ENCODE peak calls at places on chromosomes 12 and 14, in five cellular contexts. One of them, this sample, is unnamed.

GRCh38 chr12:101235686-101236085 is 25.6 kb upstream of the SLC5A8 start:
- DNase-seq in cardiac muscle cell: no peak
- DNase-seq in transverse colon: no peak
- DNase-seq in effector memory CD4-positive, alpha-beta T cell: no peak
- DNase-seq in A673: no peak
- DNase-seq in this sample: no peak

GRCh38 chr14:76595266-76595665 is 166.0 kb upstream of the VASH1 start:
- DNase-seq in A673: no peak
- DNase-seq in cardiac muscle cell: no peak
- DNase-seq in effector memory CD4-positive, alpha-beta T cell: no peak
- DNase-seq in transverse colon: no peak
- DNase-seq in this sample: no peak

GRCh38 chr12:102956738-102957338 is 636 bp upstream of the ASCL1 start:
- DNase-seq in A673: no peak
- DNase-seq in effector memory CD4-positive, alpha-beta T cell: no peak
- DNase-seq in transverse colon: no peak
- DNase-seq in cardiac muscle cell: no peak
- DNase-seq in this sample: no peak

GRCh38 chr14:88630565-88630964 is 67.7 kb downstream of the ZC3H14 start:
- DNase-seq in cardiac muscle cell: no peak
- DNase-seq in effector memory CD4-positive, alpha-beta T cell: no peak
- DNase-seq in A673: no peak
- DNase-seq in transverse colon: no peak
- DNase-seq in this sample: peak; percentile 34

GRCh38 chr12:116990971-116991966 is 80.5 kb downstream of the FBXW8 start:
- DNase-seq in A673: no peak
- DNase-seq in transverse colon: no peak
- DNase-seq in effector memory CD4-positive, alpha-beta T cell: no peak
- DNase-seq in cardiac muscle cell: no peak
- DNase-seq in this sample: no peak

GRCh38 chr12:79775355-79776073 is 84.8 kb upstream of the PAWR start:
- DNase-seq in cardiac muscle cell: no peak
- DNase-seq in effector memory CD4-positive, alpha-beta T cell: no peak
- DNase-seq in transverse colon: no peak
- DNase-seq in A673: no peak
- DNase-seq in this sample: peak; percentile 3

GRCh38 chr14:94697773-94698556 is 71.9 kb downstream of the GSC start:
- DNase-seq in transverse colon: no peak
- DNase-seq in effector memory CD4-positive, alpha-beta T cell: no peak
- DNase-seq in cardiac muscle cell: no peak
- DNase-seq in A673: no peak
- DNase-seq in this sample: no peak

GRCh38 chr14:58491593-58491992 is 64.1 kb downstream of the KIAA0586 start:
- DNase-seq in transverse colon: no peak
- DNase-seq in cardiac muscle cell: no peak
- DNase-seq in A673: no peak
- DNase-seq in effector memory CD4-positive, alpha-beta T cell: no peak
- DNase-seq in this sample: no peak

GRCh38 chr12:32005496-32006125 is 46.4 kb downstream of the RESF1 start:
- DNase-seq in effector memory CD4-positive, alpha-beta T cell: no peak
- DNase-seq in A673: no peak
- DNase-seq in cardiac muscle cell: peak; percentile 42
- DNase-seq in transverse colon: no peak
- DNase-seq in this sample: peak; percentile 65

GRCh38 chr12:114403044-114403689 is 2.8 kb downstream of the TBX5 start:
- DNase-seq in cardiac muscle cell: peak; percentile 84
- DNase-seq in A673: no peak
- DNase-seq in transverse colon: no peak
- DNase-seq in effector memory CD4-positive, alpha-beta T cell: no peak
- DNase-seq in this sample: no peak

GRCh38 chr12:86613306-86613705 is 357.1 kb upstream of the MGAT4C start:
- DNase-seq in effector memory CD4-positive, alpha-beta T cell: no peak
- DNase-seq in A673: peak; percentile 47
- DNase-seq in transverse colon: no peak
- DNase-seq in cardiac muscle cell: no peak
- DNase-seq in this sample: peak; percentile 70

GRCh38 chr14:21171128-21171527 is 15.3 kb upstream of the OR5AU1 start:
- DNase-seq in A673: no peak
- DNase-seq in cardiac muscle cell: no peak
- DNase-seq in transverse colon: no peak
- DNase-seq in effector memory CD4-positive, alpha-beta T cell: no peak
- DNase-seq in this sample: no peak

GRCh38 chr14:78243187-78243586 is 73.0 kb downstream of the NRXN3 start:
- DNase-seq in A673: no peak
- DNase-seq in transverse colon: no peak
- DNase-seq in cardiac muscle cell: no peak
- DNase-seq in effector memory CD4-positive, alpha-beta T cell: no peak
- DNase-seq in this sample: no peak

GRCh38 chr14:99262977-99263448 is 9.0 kb downstream of the BCL11B start:
- DNase-seq in cardiac muscle cell: no peak
- DNase-seq in effector memory CD4-positive, alpha-beta T cell: no peak
- DNase-seq in A673: no peak
- DNase-seq in transverse colon: no peak
- DNase-seq in this sample: no peak

DNA sequence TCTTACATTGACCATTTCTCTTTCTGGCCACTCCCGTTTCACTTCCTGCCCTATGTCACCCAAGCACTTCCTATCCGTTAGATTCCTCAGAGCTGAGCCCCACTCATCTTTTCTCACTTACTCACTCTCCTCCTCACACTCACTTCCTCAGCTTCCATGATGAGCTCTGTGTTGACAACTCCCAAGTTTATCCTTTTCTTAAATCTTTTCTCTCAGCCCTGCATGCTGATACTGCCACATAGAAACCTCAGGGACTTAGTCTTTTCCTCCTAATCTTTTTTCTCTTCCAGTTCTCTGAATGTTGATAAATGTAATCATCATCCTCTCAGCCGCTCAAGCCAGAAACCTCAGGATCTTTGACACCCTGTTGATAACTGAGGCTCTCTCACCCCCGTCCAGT is 99.6 kb downstream of the ANO6 start:
- DNase-seq in cardiac muscle cell: no peak
- DNase-seq in effector memory CD4-positive, alpha-beta T cell: no peak
- DNase-seq in A673: no peak
- DNase-seq in transverse colon: no peak
- DNase-seq in this sample: no peak
- H3K27ac ChIP-seq in cardiac muscle cell: no peak overlapping the region
- H3K27ac ChIP-seq in effector memory CD4-positive, alpha-beta T cell: no peak overlapping the region
- H3K27ac ChIP-seq in A673: no peak overlapping the region
- H3K27ac ChIP-seq in transverse colon: no peak overlapping the region
- H3K27ac ChIP-seq in this sample: no peak overlapping the region

DNA sequence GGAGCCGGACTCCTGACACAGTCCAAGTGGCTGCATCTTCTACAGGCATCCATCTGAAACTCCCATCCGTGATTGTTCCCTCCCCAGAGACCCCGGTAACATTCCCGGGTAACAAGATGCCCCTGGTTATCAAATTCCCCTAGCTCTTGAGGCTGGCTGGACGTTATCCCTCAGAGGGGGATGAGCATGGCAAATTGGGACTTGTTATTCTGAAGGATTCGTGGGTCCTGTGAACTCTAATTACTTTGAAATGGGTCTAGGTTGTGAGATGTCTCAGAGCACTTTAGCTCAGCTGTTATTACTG is 642 bp upstream of the PAN2 start:
- DNase-seq in A673: no peak
- DNase-seq in transverse colon: no peak
- DNase-seq in effector memory CD4-positive, alpha-beta T cell: no peak
- DNase-seq in cardiac muscle cell: no peak
- DNase-seq in this sample: no peak
- H3K27ac ChIP-seq in A673: peak overlapping the region; percentile 94
- H3K27ac ChIP-seq in transverse colon: peak overlapping the region; percentile 96
- H3K27ac ChIP-seq in effector memory CD4-positive, alpha-beta T cell: peak overlapping the region; percentile 96
- H3K27ac ChIP-seq in cardiac muscle cell: peak overlapping the region; percentile 96
- H3K27ac ChIP-seq in this sample: peak overlapping the region; percentile 97

GRCh38 chr14:101559624-101560533 is 1.4 kb upstream of the DIO3 start:
- DNase-seq in effector memory CD4-positive, alpha-beta T cell: no peak
- DNase-seq in A673: no peak
- DNase-seq in cardiac muscle cell: peak; percentile 59
- DNase-seq in transverse colon: peak; percentile 48
- DNase-seq in this sample: no peak
- H3K27ac ChIP-seq in effector memory CD4-positive, alpha-beta T cell: no peak overlapping the region
- H3K27ac ChIP-seq in A673: no peak overlapping the region
- H3K27ac ChIP-seq in cardiac muscle cell: no peak overlapping the region
- H3K27ac ChIP-seq in transverse colon: peak overlapping the region; percentile 70
- H3K27ac ChIP-seq in this sample: no peak overlapping the region

GRCh38 chr12:131773582-131774221 is 54.5 kb upstream of the MMP17 start:
- DNase-seq in cardiac muscle cell: no peak
- DNase-seq in effector memory CD4-positive, alpha-beta T cell: no peak
- DNase-seq in A673: no peak
- DNase-seq in transverse colon: peak; percentile 26
- DNase-seq in this sample: no peak
- H3K27ac ChIP-seq in cardiac muscle cell: no peak overlapping the region
- H3K27ac ChIP-seq in effector memory CD4-positive, alpha-beta T cell: no peak overlapping the region
- H3K27ac ChIP-seq in A673: no peak overlapping the region
- H3K27ac ChIP-seq in transverse colon: no peak overlapping the region
- H3K27ac ChIP-seq in this sample: no peak overlapping the region